ENCODE peak calls at places on chromosomes 16 and 17, in nine cellular contexts. V is PC-3; H is HT1080; Z is NCI-H187 treated with DMSO at 0.1 percent for 48 hours; Y is HCEC 1CT; I is activated CD4-positive, CD25-positive, alpha-beta regulatory T cell; W is mesendoderm; R is NCI-H1105; T is Right ventricle myocardium superior. N is an unnamed sample.
A peak's percentile ranks its signal among the peaks of the same experiment; 100 is the strongest.

GRCh38 chr16:82082543-82083244 is 47.6 kb downstream of the HSD17B2 start:
- DNase-seq in V (peak; percentile 62), H (peak; percentile 84), I (no peak), W (peak; percentile 13), Y (peak; percentile 82), R (no peak), T (no peak), Z (no peak), N (no peak)

GRCh38 chr16:57092786-57093301 is 461 bp downstream of the CPNE2 start:
- DNase-seq in W (peak; percentile 56), V (peak; percentile 11), T (peak; percentile 72), I (peak; percentile 36), R (peak; percentile 15), Y (no peak), H (no peak), Z (no peak), N (no peak)

GRCh38 chr17:21194688-21195087 is 19.3 kb downstream of the TMEM11 start:
- DNase-seq in Z (no peak), H (no peak), T (peak; percentile 70), W (no peak), Y (no peak), R (peak; percentile 73), V (no peak), I (no peak), N (peak; percentile 87)

GRCh38 chr17:80327518-80327917 is 66.9 kb downstream of the RNF213 start:
- DNase-seq in W (no peak), R (no peak), Y (no peak), V (no peak), H (no peak), I (no peak), Z (no peak), T (no peak), N (peak; percentile 26)

GRCh38 chr17:151886-152859 is 14.8 kb downstream of the SCGB1C2 start:
- DNase-seq in V (peak; percentile 41), W (no peak), Z (no peak), H (no peak), Y (no peak), R (no peak), T (peak; percentile 22), I (no peak), N (peak; percentile 44)

GRCh38 chr16:53022374-53022773 is 30.3 kb downstream of the CHD9NB start:
- DNase-seq in Y (peak; percentile 36), R (peak; percentile 57), I (no peak), H (peak; percentile 47), Z (no peak), W (peak; percentile 75), T (no peak), V (peak; percentile 53), N (no peak)

GRCh38 chr17:43634681-43635125 is 27.0 kb downstream of the MEOX1 start:
- DNase-seq in Z (no peak), T (peak; percentile 67), H (no peak), I (no peak), R (no peak), Y (no peak), V (no peak), W (no peak), N (no peak)

GRCh38 chr17:28402224-28402630 is 3.8 kb downstream of the SLC46A1 start:
- DNase-seq in Z (no peak), W (peak; percentile 73), H (peak; percentile 21), R (no peak), V (peak; percentile 36), I (no peak), T (no peak), Y (no peak), N (no peak)

GRCh38 chr16:17230932-17231581 is 239.7 kb downstream of the XYLT1 start:
- DNase-seq in Z (no peak), R (no peak), H (no peak), Y (no peak), V (no peak), I (no peak), W (no peak), T (no peak), N (no peak)

GRCh38 chr17:81245665-81246342 is 6.7 kb downstream of the NDUFAF8 start:
- DNase-seq in Y (no peak), W (no peak), I (no peak), V (no peak), T (peak; percentile 39), Z (no peak), H (no peak), R (no peak), N (no peak)

GRCh38 chr16:78097522-78097921 is 1.9 kb upstream of the WWOX start:
- DNase-seq in R (no peak), V (peak; percentile 10), H (no peak), W (no peak), T (no peak), I (no peak), Y (no peak), Z (no peak), N (no peak)

GRCh38 chr17:41547378-41547841 is 19.3 kb upstream of the KRT19 start:
- DNase-seq in Y (no peak), H (no peak), I (no peak), V (peak; percentile 50), Z (no peak), R (no peak), T (no peak), W (no peak), N (no peak)

GRCh38 chr16:87584271-87584670 is 18.0 kb upstream of the JPH3 start:
- DNase-seq in I (no peak), R (no peak), V (peak; percentile 7), H (no peak), Z (no peak), W (no peak), T (no peak), Y (peak; percentile 81), N (no peak)

GRCh38 chr17:8436169-8436932 is 667 bp downstream of the NDEL1 start:
- DNase-seq in Y (peak; percentile 42), H (peak; percentile 46), V (peak; percentile 31), Z (no peak), I (peak; percentile 32), T (peak; percentile 78), R (peak; percentile 47), W (peak; percentile 91), N (peak; percentile 83)

GRCh38 chr17:7108981-7109380 is 5.6 kb downstream of the ASGR2 start:
- DNase-seq in Z (no peak), W (no peak), R (no peak), Y (no peak), V (no peak), T (no peak), I (no peak), H (no peak), N (no peak)

GRCh38 chr16:27769561-27770222 is 219.7 kb downstream of the KATNIP start:
- DNase-seq in V (peak; percentile 7), W (peak; percentile 32), Z (no peak), R (no peak), T (peak; percentile 31), H (peak; percentile 84), Y (no peak), I (no peak), N (no peak)

GRCh38 chr17:29032798-29033197 is 10.1 kb upstream of the PIPOX start:
- DNase-seq in Y (no peak), I (no peak), W (peak; percentile 86), V (no peak), Z (no peak), R (no peak), T (no peak), H (peak; percentile 25), N (no peak)

GRCh38 chr16:50196736-50197135 is 43.6 kb downstream of the TENT4B start:
- DNase-seq in V (no peak), R (no peak), Y (peak; percentile 48), I (no peak), H (peak; percentile 81), T (no peak), Z (no peak), W (no peak), N (no peak)

GRCh38 chr17:50210249-50211225 is 9.1 kb upstream of the COL1A1 start:
- DNase-seq in R (no peak), T (peak; percentile 75), V (peak; percentile 84), H (peak; percentile 93), Z (no peak), I (no peak), W (peak; percentile 96), Y (peak; percentile 99), N (peak; percentile 94)

GRCh38 chr17:55845385-55845784 is 94.5 kb downstream of the PCTP start:
- DNase-seq in Z (no peak), H (no peak), V (no peak), Y (no peak), I (no peak), W (peak; percentile 68), R (no peak), T (peak; percentile 70), N (peak; percentile 82)

GRCh38 chr17:45870342-45870974 is 23.9 kb upstream of the MAPT start:
- DNase-seq in R (no peak), Y (no peak), I (no peak), H (no peak), V (no peak), Z (no peak), W (no peak), T (no peak), N (no peak)

GRCh38 chr17:81049973-81050551 is 15.1 kb downstream of the BAIAP2 start:
- DNase-seq in Z (no peak), R (no peak), V (peak; percentile 93), I (no peak), Y (no peak), H (peak; percentile 82), T (peak; percentile 75), W (peak; percentile 84), N (no peak)

GRCh38 chr17:15266325-15266950 is 1.3 kb upstream of the PMP22 start:
- DNase-seq in H (no peak), T (no peak), W (no peak), Z (no peak), V (no peak), Y (no peak), R (no peak), I (no peak), N (no peak)

GRCh38 chr16:3065069-3065741 is at the start of gene IL32:
- DNase-seq in Y (peak; percentile 49), H (peak; percentile 37), Z (no peak), R (no peak), V (peak; percentile 32), W (no peak), T (peak; percentile 59), I (peak; percentile 45), N (peak; percentile 90)

N was measured in sigmoid colon.